ENCODE peak calls at places on chromosome 22, in five cellular contexts. L, Z, F, G and I are unnamed samples.

GRCh38 chr22:45632791-45633515 is 38.7 kb upstream of the ATXN10 start:
- DNase-seq in L (no peak), Z (no peak), F (no peak), G (no peak), I (no peak)

GRCh38 chr22:46969491-46969890 is 207.0 kb downstream of the TBC1D22A start:
- DNase-seq in L (no peak), Z (no peak), F (no peak), G (no peak), I (no peak)

GRCh38 chr22:17944205-17944725 is 80.1 kb downstream of the MICAL3 start:
- DNase-seq in L (no peak), Z (no peak), F (no peak), G (peak), I (no peak)

GRCh38 chr22:44256085-44256484 is 56.7 kb downstream of the SHISAL1 start:
- DNase-seq in L (no peak), Z (no peak), F (no peak), G (no peak), I (no peak)

GRCh38 chr22:49033616-49034015 is 794.1 kb downstream of the BRD1 start:
- DNase-seq in L (no peak), Z (no peak), F (no peak), G (no peak), I (no peak)

GRCh38 chr22:42902875-42903510 is 45.9 kb upstream of the ARFGAP3 start:
- DNase-seq in L (no peak), Z (no peak), F (no peak), G (no peak), I (no peak)

GRCh38 chr22:50498322-50498861 is 9.1 kb downstream of the LMF2 start:
- DNase-seq in L (no peak), Z (peak), F (peak), G (peak), I (peak)

GRCh38 chr22:37155971-37156370 is 6.3 kb upstream of the IL2RB start:
- DNase-seq in L (no peak), Z (no peak), F (no peak), G (no peak), I (no peak)

GRCh38 chr22:28942801-28943500 is 59.6 kb downstream of the ZNRF3 start:
- DNase-seq in L (no peak), Z (no peak), F (no peak), G (no peak), I (no peak)

GRCh38 chr22:22021160-22021750 is 38.7 kb upstream of the TOP3B start:
- DNase-seq in L (no peak), Z (no peak), F (peak), G (no peak), I (no peak)

GRCh38 chr22:42080287-42080686 is 787 bp downstream of the SMDT1 start:
- DNase-seq in L (no peak), Z (no peak), F (peak), G (peak), I (no peak)

GRCh38 chr22:18968011-18968749 is 32.1 kb upstream of the PRODH start:
- DNase-seq in L (no peak), Z (no peak), F (peak), G (no peak), I (no peak)

GRCh38 chr22:18971321-18971751 is 35.2 kb upstream of the PRODH start:
- DNase-seq in L (no peak), Z (no peak), F (no peak), G (no peak), I (no peak)

GRCh38 chr22:18970948-18971315 is 34.8 kb upstream of the PRODH start:
- DNase-seq in L (no peak), Z (no peak), F (no peak), G (peak), I (no peak)

GRCh38 chr22:18973264-18974031 is 37.4 kb upstream of the PRODH start:
- DNase-seq in L (no peak), Z (no peak), F (no peak), G (no peak), I (no peak)

GRCh38 chr22:18970180-18970947 is 34.3 kb upstream of the PRODH start:
- DNase-seq in L (no peak), Z (peak), F (no peak), G (peak), I (no peak)
- TF ChIP-seq REST in L (no peak), Z (no peak), F (no peak), G (no peak), I (no peak)

GRCh38 chr22:39234157-39234793 is 10.5 kb downstream of the PDGFB start:
- DNase-seq in L (no peak), Z (no peak), F (no peak), G (no peak), I (no peak)
- TF ChIP-seq CTCF in L (no peak), Z (no peak), F (no peak), G (no peak), I (no peak)

GRCh38 chr22:31086703-31087330 is 5.7 kb downstream of the SMTN start:
- DNase-seq in L (no peak), Z (no peak), F (peak), G (peak), I (no peak)
- TF ChIP-seq REST in L (no peak), Z (no peak), F (no peak), G (no peak), I (no peak)

GRCh38 chr22:39308614-39309363 is 10.6 kb downstream of the RPL3 start:
- DNase-seq in L (peak), Z (peak), F (no peak), G (no peak), I (no peak)
- TF ChIP-seq CTCF in L (no peak), Z (no peak), F (no peak), G (peak), I (no peak)

GRCh38 chr22:19207902-19208283 is 29.4 kb upstream of the SLC25A1 start:
- DNase-seq in L (no peak), Z (no peak), F (no peak), G (no peak), I (no peak)

GRCh38 chr22:19206287-19206686 is 27.8 kb upstream of the SLC25A1 start:
- DNase-seq in L (no peak), Z (no peak), F (no peak), G (no peak), I (no peak)

GRCh38 chr22:19201858-19202798 is 23.6 kb upstream of the SLC25A1 start:
- DNase-seq in L (peak), Z (no peak), F (peak), G (no peak), I (no peak)

GRCh38 chr22:19203839-19204238 is 25.3 kb upstream of the SLC25A1 start:
- DNase-seq in L (no peak), Z (no peak), F (no peak), G (no peak), I (no peak)

DNA sequence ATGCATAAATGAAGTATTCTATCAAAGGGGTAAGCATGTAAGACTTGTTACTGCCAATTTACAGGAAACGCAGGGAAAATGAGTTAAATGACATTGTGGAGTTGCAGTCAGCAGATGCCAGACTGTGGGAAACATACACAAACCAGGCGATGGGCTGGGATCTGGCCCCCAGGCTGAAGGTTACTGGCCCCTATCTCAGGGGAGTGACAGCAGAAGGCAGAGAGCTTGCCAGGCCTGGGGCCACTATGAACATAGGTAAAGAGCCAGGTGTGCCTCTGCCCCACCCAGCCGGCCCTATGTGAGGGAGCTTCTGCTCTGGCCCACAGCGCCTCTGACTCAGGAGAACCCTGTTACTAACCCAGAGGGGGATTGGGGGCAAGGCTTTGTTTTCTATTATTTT is 26.1 kb upstream of the SLC25A1 start:
- DNase-seq in L (no peak), Z (no peak), F (no peak), G (no peak), I (no peak)
- TF ChIP-seq REST in L (no peak), Z (no peak), F (no peak), G (no peak), I (no peak)

DNA sequence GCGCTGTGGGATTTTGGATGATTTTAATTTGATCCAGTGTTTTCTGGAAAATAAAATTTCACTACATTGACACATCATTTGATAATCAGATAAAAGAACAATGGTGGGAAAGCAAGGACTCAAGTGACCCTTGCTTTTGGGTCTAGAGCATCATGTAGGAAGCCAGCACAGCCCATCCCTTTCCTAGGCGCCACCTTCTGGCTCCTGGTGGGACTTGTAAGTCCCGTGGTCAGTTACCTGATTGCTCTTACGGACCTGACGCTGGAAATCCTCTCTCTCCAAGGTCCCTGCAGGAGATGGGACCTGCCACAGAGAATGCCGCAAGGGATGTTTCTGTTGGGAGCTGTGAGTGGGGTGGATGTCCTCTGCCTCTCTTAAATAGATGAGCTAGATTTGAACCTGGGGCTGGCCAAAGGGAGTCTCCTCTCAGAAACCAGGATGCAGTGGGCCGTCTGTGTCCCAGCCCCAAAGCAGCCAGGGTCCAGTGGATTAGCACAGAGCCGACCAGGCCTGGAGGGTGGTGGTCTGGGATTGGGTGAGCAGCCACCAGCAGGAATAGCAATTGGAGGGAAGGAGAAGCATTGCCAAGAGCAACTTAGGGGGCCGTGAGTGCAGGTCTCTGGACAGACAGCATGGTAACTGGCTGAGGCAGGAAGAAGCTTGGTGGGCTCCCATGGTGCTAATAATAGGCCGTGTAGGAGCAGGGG is 21.7 kb downstream of the TIMP3 start:
- DNase-seq in L (peak), Z (peak), F (peak), G (peak), I (no peak)
- TF ChIP-seq CTCF in L (peak), Z (peak), F (peak), G (peak), I (peak)

GRCh38 chr22:23132376-23133091 is 9.3 kb downstream of the RSPH14 start:
- DNase-seq in L (no peak), Z (no peak), F (no peak), G (no peak), I (no peak)
- TF ChIP-seq REST in L (no peak), Z (no peak), F (no peak), G (no peak), I (no peak)

GRCh38 chr22:25962711-25963110 is 206.6 kb upstream of the SEZ6L start:
- DNase-seq in L (no peak), Z (no peak), F (no peak), G (no peak), I (no peak)

GRCh38 chr22:25956801-25957200 is 212.5 kb upstream of the SEZ6L start:
- DNase-seq in L (no peak), Z (no peak), F (no peak), G (peak), I (no peak)

GRCh38 chr22:25961699-25962098 is 207.6 kb upstream of the SEZ6L start:
- DNase-seq in L (no peak), Z (no peak), F (no peak), G (no peak), I (no peak)

GRCh38 chr22:25965331-25965730 is 203.9 kb upstream of the SEZ6L start:
- DNase-seq in L (no peak), Z (no peak), F (no peak), G (no peak), I (no peak)

DNA sequence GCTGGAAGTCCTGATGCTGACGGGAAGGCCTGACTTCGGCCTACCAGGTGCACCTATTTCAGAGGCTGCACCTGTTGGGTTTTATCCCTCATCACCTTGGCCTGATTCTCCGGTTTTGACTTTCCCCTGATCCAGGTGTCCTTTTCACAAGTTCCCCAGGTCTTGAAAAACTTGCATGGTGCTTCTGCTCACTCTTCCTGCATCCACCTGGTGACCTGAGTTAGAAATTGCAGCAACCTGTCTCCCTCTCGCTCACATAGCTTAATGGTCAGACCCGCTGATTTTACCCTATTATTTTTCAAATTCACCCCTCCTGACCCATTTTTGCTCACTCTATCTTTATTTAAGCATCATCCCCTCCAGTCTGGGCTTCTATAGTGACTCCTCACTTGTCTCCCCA is 208.9 kb upstream of the SEZ6L start:
- DNase-seq in L (no peak), Z (no peak), F (no peak), G (no peak), I (no peak)
- TF ChIP-seq CTCF in L (no peak), Z (no peak), F (no peak), G (no peak), I (no peak)